ENCODE peak calls at places on chromosomes 4 and X, in five cellular contexts. I is T1000, P is KBM-7, Z is caudate nucleus, S is T follicular helper cell. D is an unnamed sample.

GRCh38 chrX:82757614-82758013 is 750.5 kb upstream of the POU3F4 start:
- DNase-seq in S (no peak), P (no peak), I (no peak), Z (no peak), D (no peak)

GRCh38 chr4:6410078-6410477 is 62.3 kb downstream of the PPP2R2C start:
- DNase-seq in I (no peak), Z (no peak), S (no peak), P (no peak), D (no peak)

GRCh38 chr4:75189976-75190375 is 257.1 kb downstream of the PARM1 start:
- DNase-seq in P (no peak), I (no peak), Z (no peak), S (no peak), D (no peak)

GRCh38 chr4:19213388-19213787 is 1038.3 kb upstream of the SLIT2 start:
- DNase-seq in P (no peak), I (no peak), Z (no peak), S (no peak), D (no peak)

GRCh38 chr4:142405021-142405991 is 440.8 kb downstream of the INPP4B start:
- DNase-seq in I (peak; percentile 25), S (peak; percentile 38), Z (peak; percentile 15), P (peak; percentile 87), D (no peak)

GRCh38 chr4:127250577-127250976 is 382.2 kb upstream of the INTU start:
- DNase-seq in S (no peak), I (no peak), P (peak; percentile 65), Z (no peak), D (no peak)

GRCh38 chr4:174972911-174973310 is 54.8 kb downstream of the ADAM29 start:
- DNase-seq in I (no peak), P (no peak), Z (no peak), S (no peak), D (no peak)

GRCh38 chrX:9542765-9543119 is 77.9 kb downstream of the TBL1X start:
- DNase-seq in P (no peak), S (no peak), I (no peak), Z (no peak), D (no peak)

GRCh38 chrX:20989361-20989760 is 384.9 kb upstream of the CNKSR2 start:
- DNase-seq in S (no peak), Z (no peak), I (no peak), P (no peak), D (no peak)

GRCh38 chrX:349196-349595 is 30.6 kb upstream of the GTPBP6 start:
- DNase-seq in Z (peak; percentile 19), I (no peak), S (no peak), P (no peak), D (no peak)

GRCh38 chr4:96009720-96010119 is 169.8 kb downstream of the PDHA2 start:
- DNase-seq in Z (no peak), S (no peak), I (no peak), P (no peak), D (no peak)

GRCh38 chr4:64200001-64200555 is 209.2 kb downstream of the TECRL start:
- DNase-seq in Z (no peak), P (peak; percentile 85), I (no peak), S (no peak), D (no peak)

GRCh38 chr4:129043523-129043922 is 49.8 kb downstream of the SCLT1 start:
- DNase-seq in S (no peak), P (no peak), I (no peak), Z (no peak), D (no peak)

GRCh38 chr4:3348621-3349020 is 55.8 kb downstream of the RGS12 start:
- DNase-seq in S (no peak), I (no peak), P (no peak), Z (no peak), D (no peak)

GRCh38 chr4:148926861-148927260 is 484.6 kb upstream of the NR3C2 start:
- DNase-seq in I (no peak), S (no peak), P (no peak), Z (no peak), D (no peak)